ENCODE peak calls at places on chromosomes 6 and 20, in ten cellular contexts. One of them, this sample, is unnamed.

GRCh38 chr6:151084275-151084674 is 155.5 kb upstream of the AKAP12 start:
- DNase-seq in fibroblast of lung: no peak
- DNase-seq in H1: no peak
- DNase-seq in breast epithelium: no peak
- DNase-seq in A549: no peak
- DNase-seq in uterus: no peak
- DNase-seq in WERI-Rb-1: no peak
- DNase-seq in activated B cell treated with CpG ODN at 0.5 μM for 24 hours: no peak
- DNase-seq in RWPE1: no peak
- DNase-seq in CD8-positive, alpha-beta T cell: no peak
- DNase-seq in this sample: no peak

GRCh38 chr6:76852776-76853175 is 610.5 kb downstream of the HTR1B start:
- DNase-seq in CD8-positive, alpha-beta T cell: no peak
- DNase-seq in WERI-Rb-1: no peak
- DNase-seq in RWPE1: peak
- DNase-seq in breast epithelium: no peak
- DNase-seq in A549: no peak
- DNase-seq in H1: no peak
- DNase-seq in uterus: no peak
- DNase-seq in activated B cell treated with CpG ODN at 0.5 μM for 24 hours: no peak
- DNase-seq in fibroblast of lung: peak
- DNase-seq in this sample: no peak

GRCh38 chr20:44649976-44650375 is 1.5 kb downstream of the ADA start:
- DNase-seq in activated B cell treated with CpG ODN at 0.5 μM for 24 hours: no peak
- DNase-seq in WERI-Rb-1: no peak
- DNase-seq in A549: no peak
- DNase-seq in RWPE1: no peak
- DNase-seq in CD8-positive, alpha-beta T cell: no peak
- DNase-seq in H1: no peak
- DNase-seq in fibroblast of lung: no peak
- DNase-seq in breast epithelium: no peak
- DNase-seq in uterus: no peak
- DNase-seq in this sample: no peak

GRCh38 chr6:97392735-97393134 is 109.7 kb upstream of the MMS22L start:
- DNase-seq in activated B cell treated with CpG ODN at 0.5 μM for 24 hours: no peak
- DNase-seq in uterus: no peak
- DNase-seq in fibroblast of lung: no peak
- DNase-seq in A549: no peak
- DNase-seq in H1: no peak
- DNase-seq in breast epithelium: no peak
- DNase-seq in RWPE1: no peak
- DNase-seq in WERI-Rb-1: peak
- DNase-seq in CD8-positive, alpha-beta T cell: no peak
- DNase-seq in this sample: no peak

GRCh38 chr6:169639653-169640278 is 62.1 kb downstream of the WDR27 start:
- DNase-seq in activated B cell treated with CpG ODN at 0.5 μM for 24 hours: no peak
- DNase-seq in H1: no peak
- DNase-seq in RWPE1: no peak
- DNase-seq in WERI-Rb-1: no peak
- DNase-seq in CD8-positive, alpha-beta T cell: no peak
- DNase-seq in uterus: peak
- DNase-seq in breast epithelium: no peak
- DNase-seq in A549: no peak
- DNase-seq in fibroblast of lung: no peak
- DNase-seq in this sample: no peak

GRCh38 chr6:30530013-30530412 is 26.3 kb downstream of the GNL1 start:
- DNase-seq in fibroblast of lung: no peak
- DNase-seq in uterus: no peak
- DNase-seq in breast epithelium: no peak
- DNase-seq in H1: no peak
- DNase-seq in RWPE1: no peak
- DNase-seq in CD8-positive, alpha-beta T cell: no peak
- DNase-seq in activated B cell treated with CpG ODN at 0.5 μM for 24 hours: no peak
- DNase-seq in WERI-Rb-1: no peak
- DNase-seq in A549: no peak
- DNase-seq in this sample: no peak

GRCh38 chr6:27146706-27147507 is 100.6 kb upstream of the PRSS16 start:
- DNase-seq in RWPE1: peak
- DNase-seq in H1: peak
- DNase-seq in uterus: peak
- DNase-seq in CD8-positive, alpha-beta T cell: peak
- DNase-seq in A549: peak
- DNase-seq in activated B cell treated with CpG ODN at 0.5 μM for 24 hours: peak
- DNase-seq in WERI-Rb-1: no peak
- DNase-seq in breast epithelium: peak
- DNase-seq in fibroblast of lung: peak
- DNase-seq in this sample: peak

GRCh38 chr6:137878810-137879285 is 11.8 kb downstream of the TNFAIP3 start:
- DNase-seq in fibroblast of lung: no peak
- DNase-seq in A549: no peak
- DNase-seq in uterus: no peak
- DNase-seq in H1: peak
- DNase-seq in activated B cell treated with CpG ODN at 0.5 μM for 24 hours: no peak
- DNase-seq in CD8-positive, alpha-beta T cell: no peak
- DNase-seq in WERI-Rb-1: no peak
- DNase-seq in RWPE1: no peak
- DNase-seq in breast epithelium: peak
- DNase-seq in this sample: peak

GRCh38 chr20:40703981-40704530 is 15.0 kb upstream of the MAFB start:
- DNase-seq in WERI-Rb-1: no peak
- DNase-seq in CD8-positive, alpha-beta T cell: no peak
- DNase-seq in uterus: no peak
- DNase-seq in RWPE1: no peak
- DNase-seq in breast epithelium: no peak
- DNase-seq in H1: no peak
- DNase-seq in activated B cell treated with CpG ODN at 0.5 μM for 24 hours: no peak
- DNase-seq in A549: no peak
- DNase-seq in fibroblast of lung: no peak
- DNase-seq in this sample: no peak

GRCh38 chr20:40704828-40705227 is 15.8 kb upstream of the MAFB start:
- DNase-seq in fibroblast of lung: no peak
- DNase-seq in breast epithelium: no peak
- DNase-seq in WERI-Rb-1: no peak
- DNase-seq in H1: no peak
- DNase-seq in uterus: no peak
- DNase-seq in A549: no peak
- DNase-seq in activated B cell treated with CpG ODN at 0.5 μM for 24 hours: no peak
- DNase-seq in RWPE1: no peak
- DNase-seq in CD8-positive, alpha-beta T cell: no peak
- DNase-seq in this sample: no peak

GRCh38 chr20:40705413-40705812 is 16.4 kb upstream of the MAFB start:
- DNase-seq in breast epithelium: no peak
- DNase-seq in uterus: no peak
- DNase-seq in activated B cell treated with CpG ODN at 0.5 μM for 24 hours: no peak
- DNase-seq in CD8-positive, alpha-beta T cell: no peak
- DNase-seq in fibroblast of lung: no peak
- DNase-seq in WERI-Rb-1: no peak
- DNase-seq in H1: no peak
- DNase-seq in A549: no peak
- DNase-seq in RWPE1: no peak
- DNase-seq in this sample: no peak

GRCh38 chr20:40710608-40711007 is 21.6 kb upstream of the MAFB start:
- DNase-seq in A549: no peak
- DNase-seq in RWPE1: no peak
- DNase-seq in uterus: no peak
- DNase-seq in breast epithelium: no peak
- DNase-seq in activated B cell treated with CpG ODN at 0.5 μM for 24 hours: no peak
- DNase-seq in fibroblast of lung: peak
- DNase-seq in WERI-Rb-1: no peak
- DNase-seq in CD8-positive, alpha-beta T cell: no peak
- DNase-seq in H1: peak
- DNase-seq in this sample: no peak

GRCh38 chr20:40706977-40707582 is 18.0 kb upstream of the MAFB start:
- DNase-seq in WERI-Rb-1: no peak
- DNase-seq in RWPE1: no peak
- DNase-seq in activated B cell treated with CpG ODN at 0.5 μM for 24 hours: no peak
- DNase-seq in H1: peak
- DNase-seq in fibroblast of lung: no peak
- DNase-seq in CD8-positive, alpha-beta T cell: no peak
- DNase-seq in breast epithelium: no peak
- DNase-seq in A549: no peak
- DNase-seq in uterus: no peak
- DNase-seq in this sample: no peak
- TF ChIP-seq CTCF in WERI-Rb-1: no peak
- TF ChIP-seq CTCF in RWPE1: peak
- TF ChIP-seq CTCF in activated B cell treated with CpG ODN at 0.5 μM for 24 hours: no peak
- TF ChIP-seq CTCF in H1: peak
- TF ChIP-seq CTCF in fibroblast of lung: peak
- TF ChIP-seq CTCF in CD8-positive, alpha-beta T cell: no peak
- TF ChIP-seq CTCF in breast epithelium: no peak
- TF ChIP-seq CTCF in A549: no peak
- TF ChIP-seq CTCF in uterus: no peak
- TF ChIP-seq CTCF in this sample: peak

DNA sequence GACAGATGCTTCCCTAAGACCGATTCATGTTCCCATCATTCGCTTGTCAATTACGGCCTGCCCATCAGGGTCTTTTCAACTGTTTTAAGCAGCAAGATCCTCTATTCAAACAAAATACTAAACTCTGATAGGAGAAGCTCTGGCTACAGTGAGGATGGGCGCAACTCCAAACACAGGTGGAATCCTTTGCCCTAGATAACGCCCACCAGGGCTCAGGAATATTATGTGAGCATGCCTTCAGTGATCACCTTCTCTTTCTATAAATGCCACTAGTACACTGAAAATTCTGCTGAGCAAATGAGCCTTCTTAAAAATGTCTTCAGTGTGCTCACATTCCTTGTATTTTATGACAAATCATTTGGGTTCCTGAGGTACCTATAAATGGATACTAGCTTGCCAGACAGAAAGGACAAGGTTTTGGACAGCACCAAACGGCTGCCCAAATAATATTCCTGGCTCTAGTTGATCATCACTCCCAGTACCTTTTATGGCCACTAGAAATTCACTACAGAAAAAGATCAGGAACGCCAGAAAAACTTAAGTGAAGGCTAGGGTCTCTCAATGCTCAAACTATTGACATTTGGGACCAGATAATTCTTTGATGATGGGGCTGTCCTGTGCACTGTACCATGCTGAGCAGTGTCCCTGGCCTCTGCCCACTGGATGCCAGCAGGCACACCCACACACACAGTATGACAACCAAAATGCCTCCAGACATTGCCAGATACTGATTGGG is 13.1 kb downstream of the ZNF217 start:
- DNase-seq in RWPE1: no peak
- DNase-seq in fibroblast of lung: no peak
- DNase-seq in breast epithelium: no peak
- DNase-seq in A549: no peak
- DNase-seq in WERI-Rb-1: no peak
- DNase-seq in activated B cell treated with CpG ODN at 0.5 μM for 24 hours: no peak
- DNase-seq in uterus: no peak
- DNase-seq in CD8-positive, alpha-beta T cell: no peak
- DNase-seq in H1: no peak
- DNase-seq in this sample: no peak
- TF ChIP-seq CTCF in RWPE1: no peak
- TF ChIP-seq CTCF in fibroblast of lung: no peak
- TF ChIP-seq CTCF in breast epithelium: peak
- TF ChIP-seq CTCF in A549: no peak
- TF ChIP-seq CTCF in WERI-Rb-1: no peak
- TF ChIP-seq CTCF in activated B cell treated with CpG ODN at 0.5 μM for 24 hours: no peak
- TF ChIP-seq CTCF in uterus: peak
- TF ChIP-seq CTCF in CD8-positive, alpha-beta T cell: no peak
- TF ChIP-seq CTCF in H1: no peak
- TF ChIP-seq CTCF in this sample: peak

GRCh38 chr20:24460712-24461111 is 8.7 kb upstream of the SYNDIG1 start:
- DNase-seq in breast epithelium: no peak
- DNase-seq in A549: no peak
- DNase-seq in H1: no peak
- DNase-seq in WERI-Rb-1: no peak
- DNase-seq in RWPE1: no peak
- DNase-seq in fibroblast of lung: no peak
- DNase-seq in CD8-positive, alpha-beta T cell: no peak
- DNase-seq in activated B cell treated with CpG ODN at 0.5 μM for 24 hours: no peak
- DNase-seq in uterus: no peak
- DNase-seq in this sample: no peak
- TF ChIP-seq CTCF in breast epithelium: no peak
- TF ChIP-seq CTCF in A549: no peak
- TF ChIP-seq CTCF in H1: no peak
- TF ChIP-seq CTCF in WERI-Rb-1: no peak
- TF ChIP-seq CTCF in RWPE1: no peak
- TF ChIP-seq CTCF in fibroblast of lung: no peak
- TF ChIP-seq CTCF in CD8-positive, alpha-beta T cell: no peak
- TF ChIP-seq CTCF in activated B cell treated with CpG ODN at 0.5 μM for 24 hours: no peak
- TF ChIP-seq CTCF in uterus: no peak
- TF ChIP-seq CTCF in this sample: peak

DNA sequence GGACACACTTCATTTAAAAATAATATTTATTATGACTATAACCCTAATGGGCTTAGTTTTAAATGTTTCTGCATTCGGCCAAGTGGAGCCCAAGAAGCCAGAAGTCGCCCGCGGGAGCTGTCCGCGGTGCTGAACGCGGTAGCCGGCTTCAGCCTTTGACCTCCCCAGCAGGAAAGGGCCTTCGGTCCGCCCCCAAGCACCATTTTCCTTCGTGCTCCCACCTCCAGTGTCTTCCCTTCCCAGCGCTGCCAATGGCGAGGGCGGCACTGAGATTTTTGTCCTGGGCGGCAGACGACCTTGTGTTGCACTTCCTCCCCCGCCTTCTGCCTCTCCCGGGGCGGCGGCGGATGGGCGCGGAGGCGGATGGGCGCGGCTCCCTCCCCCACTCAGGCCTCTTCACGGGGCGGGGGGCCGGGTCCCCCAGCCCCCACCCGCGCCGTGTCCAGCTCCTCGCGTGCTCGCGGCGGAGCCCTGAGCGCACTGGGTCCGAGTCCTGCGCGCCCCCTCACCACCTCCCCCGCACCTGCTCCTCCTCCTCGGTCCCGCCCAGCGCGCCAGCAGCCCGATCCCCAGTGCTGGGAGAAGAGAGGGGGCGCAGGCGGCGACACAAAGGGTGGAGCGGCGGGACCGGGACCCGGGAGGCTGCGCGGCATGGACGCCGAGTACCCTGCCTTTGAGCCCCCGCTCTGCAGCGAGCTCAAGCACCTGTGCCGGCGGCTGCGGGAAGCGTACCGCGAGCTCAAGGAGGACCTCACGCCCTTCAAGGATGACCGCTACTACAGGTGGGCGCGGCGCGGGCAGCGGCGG is 23.6 kb upstream of the TMEM181 start:
- DNase-seq in uterus: peak
- DNase-seq in fibroblast of lung: peak
- DNase-seq in activated B cell treated with CpG ODN at 0.5 μM for 24 hours: peak
- DNase-seq in breast epithelium: no peak
- DNase-seq in A549: peak
- DNase-seq in H1: peak
- DNase-seq in RWPE1: peak
- DNase-seq in CD8-positive, alpha-beta T cell: peak
- DNase-seq in WERI-Rb-1: peak
- DNase-seq in this sample: peak
- TF ChIP-seq CTCF in uterus: no peak
- TF ChIP-seq CTCF in fibroblast of lung: no peak
- TF ChIP-seq CTCF in activated B cell treated with CpG ODN at 0.5 μM for 24 hours: no peak
- TF ChIP-seq CTCF in breast epithelium: no peak
- TF ChIP-seq CTCF in A549: no peak
- TF ChIP-seq CTCF in H1: no peak
- TF ChIP-seq CTCF in RWPE1: no peak
- TF ChIP-seq CTCF in CD8-positive, alpha-beta T cell: no peak
- TF ChIP-seq CTCF in WERI-Rb-1: no peak
- TF ChIP-seq CTCF in this sample: no peak

GRCh38 chr6:153024401-153025017 is 22.0 kb upstream of the MTRF1L start:
- DNase-seq in breast epithelium: no peak
- DNase-seq in H1: peak
- DNase-seq in WERI-Rb-1: peak
- DNase-seq in CD8-positive, alpha-beta T cell: peak
- DNase-seq in activated B cell treated with CpG ODN at 0.5 μM for 24 hours: peak
- DNase-seq in A549: peak
- DNase-seq in fibroblast of lung: peak
- DNase-seq in RWPE1: peak
- DNase-seq in uterus: peak
- DNase-seq in this sample: no peak
- TF ChIP-seq CTCF in breast epithelium: peak
- TF ChIP-seq CTCF in H1: peak
- TF ChIP-seq CTCF in WERI-Rb-1: peak
- TF ChIP-seq CTCF in CD8-positive, alpha-beta T cell: peak
- TF ChIP-seq CTCF in activated B cell treated with CpG ODN at 0.5 μM for 24 hours: no peak
- TF ChIP-seq CTCF in A549: peak
- TF ChIP-seq CTCF in fibroblast of lung: peak
- TF ChIP-seq CTCF in RWPE1: peak
- TF ChIP-seq CTCF in uterus: peak
- TF ChIP-seq CTCF in this sample: peak

This sample was measured in glutamatergic neuron.